ENCODE peak calls at places on chromosomes 12 and 14, in six cellular contexts. M is NCI-H2081; P is epithelial cell of esophagus; O is foreskin melanocyte; G is brain pericyte; E is stimulated activated CD4-positive, alpha-beta T cell treated with anti-CD3 and anti-CD28 coated beads, Interleukin-15, amount 100 ng/mL, for 24 hours. W is an unnamed sample.

GRCh38 chr14:75417674-75418073 is 10.1 kb upstream of the JDP2 start:
- DNase-seq in E (no peak), M (no peak), O (no peak), G (no peak), P (no peak), W (no peak)

GRCh38 chr12:32906407-32907165 is 10.0 kb upstream of the PKP2 start:
- DNase-seq in P (no peak), O (no peak), E (no peak), G (no peak), M (no peak), W (no peak)

GRCh38 chr14:99145307-99145706 is 126.7 kb downstream of the BCL11B start:
- DNase-seq in P (no peak), E (no peak), G (no peak), O (no peak), M (no peak), W (no peak)

GRCh38 chr14:73741386-73741875 is 27.2 kb upstream of the PNMA1 start:
- DNase-seq in P (peak; percentile 78), G (no peak), M (no peak), E (peak; percentile 86), O (peak; percentile 64), W (peak; percentile 80)

GRCh38 chr12:6268484-6269157 is 41.9 kb upstream of the PLEKHG6 start:
- DNase-seq in E (no peak), O (no peak), M (no peak), G (no peak), P (no peak), W (no peak)

GRCh38 chr12:57069522-57069921 is 9.1 kb downstream of the NEMP1 start:
- DNase-seq in G (peak; percentile 44), E (peak; percentile 69), P (peak; percentile 81), M (peak; percentile 51), O (peak; percentile 76), W (peak; percentile 52)

GRCh38 chr14:77347746-77348145 is 26.9 kb downstream of the GSTZ1 start:
- DNase-seq in P (no peak), G (no peak), E (no peak), O (no peak), M (no peak), W (no peak)

GRCh38 chr12:131379758-131380157 is 331.1 kb upstream of the SFSWAP start:
- DNase-seq in G (no peak), O (no peak), E (no peak), P (no peak), M (no peak), W (no peak)

GRCh38 chr12:123062682-123063426 is 82.4 kb downstream of the ARL6IP4 start:
- DNase-seq in O (peak; percentile 64), E (no peak), G (no peak), M (no peak), P (peak; percentile 55), W (no peak)

GRCh38 chr12:53688134-53688533 is 12.3 kb upstream of the ATP5MC2 start:
- DNase-seq in P (no peak), E (no peak), O (no peak), G (no peak), M (no peak), W (no peak)

GRCh38 chr12:69900720-69901131 is 75.7 kb downstream of the MYRFL start:
- DNase-seq in M (peak; percentile 85), G (no peak), P (peak; percentile 87), E (peak; percentile 78), O (peak; percentile 19), W (peak; percentile 78)

GRCh38 chr12:76530531-76530930 is 29.0 kb downstream of the OSBPL8 start:
- DNase-seq in O (no peak), M (no peak), E (no peak), G (no peak), P (no peak), W (no peak)

GRCh38 chr14:105126970-105127307 is 41.6 kb downstream of the JAG2 start:
- DNase-seq in G (no peak), E (no peak), P (peak; percentile 26), O (no peak), M (peak; percentile 23), W (no peak)

GRCh38 chr12:95974358-95974757 is 21.8 kb downstream of the HAL start:
- DNase-seq in O (no peak), G (no peak), M (no peak), P (no peak), E (no peak), W (no peak)

GRCh38 chr12:92020983-92021664 is 124.5 kb downstream of the BTG1 start:
- DNase-seq in M (no peak), P (no peak), E (no peak), G (peak; percentile 8), O (peak; percentile 86), W (no peak)

GRCh38 chr12:110079477-110080400 is 31.4 kb upstream of the C12orf76 start:
- DNase-seq in E (peak; percentile 81), P (no peak), M (no peak), G (no peak), O (peak; percentile 100), W (no peak)